ENCODE peak calls at places on chromosomes 12 and 14, in four cellular contexts. V is effector memory CD4-positive, alpha-beta T cell; G is psoas muscle; L is BJ. A is an unnamed sample. For H3K36me3, the result is how much of the 10 kb centered on the place peaks cover.

GRCh38 chr12:38484821-38485220 is 168.2 kb downstream of the ALG10B start:
- DNase-seq in G (no peak), V (no peak), L (no peak), A (no peak)

GRCh38 chr14:31207287-31207745 is 277 bp downstream of the HECTD1 start:
- DNase-seq in L (no peak), G (no peak), V (no peak), A (peak)

GRCh38 chr12:132197581-132198281 is 53.5 kb downstream of the NOC4L start:
- DNase-seq in V (no peak), L (no peak), G (peak), A (no peak)

GRCh38 chr14:92934196-92935085 is 11.5 kb downstream of the CHGA start:
- DNase-seq in L (no peak), V (no peak), G (peak), A (no peak)

GRCh38 chr14:100747021-100747586 is 20.4 kb downstream of the DLK1 start:
- DNase-seq in G (peak), L (peak), V (no peak), A (no peak)

GRCh38 chr12:121827351-121828099 is 23.7 kb downstream of the SETD1B start:
- DNase-seq in G (no peak), V (no peak), L (no peak), A (no peak)

GRCh38 chr12:125244338-125244737 is 179.1 kb downstream of the AACS start:
- DNase-seq in V (no peak), L (no peak), G (no peak), A (no peak)

GRCh38 chr12:131618303-131618658 is 92.6 kb upstream of the SFSWAP start:
- DNase-seq in V (no peak), L (no peak), G (no peak), A (no peak)

GRCh38 chr12:6211421-6211869 is 11.2 kb downstream of the CD9 start:
- DNase-seq in G (no peak), L (peak), V (no peak), A (no peak)

GRCh38 chr14:68785817-68786490 is 6.9 kb downstream of the ZFP36L1 start:
- DNase-seq in G (no peak), V (no peak), L (no peak), A (peak)

GRCh38 chr14:101412741-101413140 is 148.6 kb upstream of the DIO3 start:
- DNase-seq in L (no peak), G (no peak), V (no peak), A (no peak)

GRCh38 chr12:64895541-64895940 is 71.1 kb downstream of the TBC1D30 start:
- DNase-seq in G (no peak), V (no peak), L (no peak), A (no peak)

GRCh38 chr14:50452285-50452684 is 55.6 kb upstream of the CDKL1 start:
- DNase-seq in G (no peak), V (no peak), L (no peak), A (no peak)

GRCh38 chr14:96156804-96157760 is 47.6 kb upstream of the BDKRB2 start:
- DNase-seq in V (no peak), L (no peak), G (no peak), A (no peak)

GRCh38 chr12:78260976-78261375 is 430.3 kb downstream of the NAV3 start:
- DNase-seq in L (no peak), G (no peak), V (no peak), A (no peak)

GRCh38 chr12:72448805-72449204 is 176.6 kb downstream of the TRHDE start:
- DNase-seq in G (no peak), V (no peak), L (no peak), A (no peak)

GRCh38 chr14:83883732-83884131 is 1646.2 kb upstream of the FLRT2 start:
- DNase-seq in V (no peak), L (no peak), G (no peak), A (no peak)

GRCh38 chr14:105700622-105701288 is 174.4 kb downstream of the TMEM121 start:
- DNase-seq in G (no peak), V (no peak), L (no peak), A (no peak)

GRCh38 chr12:92362785-92363184 is 217.1 kb upstream of the BTG1 start:
- DNase-seq in L (no peak), V (no peak), G (no peak), A (no peak)

GRCh38 chr12:4910502-4911315 is 1.0 kb downstream of the KCNA1 start:
- DNase-seq in G (no peak), V (no peak), L (no peak), A (no peak)

GRCh38 chr12:11875414-11875935 is 195.3 kb upstream of the BCL2L14 start:
- DNase-seq in L (no peak), G (no peak), V (no peak), A (peak)

GRCh38 chr12:15789215-15790171 is at the start of gene EPS8:
- DNase-seq in G (peak), V (peak), L (no peak), A (peak)

GRCh38 chr14:106343636-106344035 is 817.3 kb downstream of the TMEM121 start:
- DNase-seq in G (no peak), L (no peak), V (no peak), A (no peak)

GRCh38 chr14:47262801-47263200 is 412.6 kb downstream of the MDGA2 start:
- DNase-seq in V (no peak), L (no peak), G (no peak), A (no peak)

GRCh38 chr14:58133739-58134138 is 18.3 kb downstream of the ARMH4 start:
- DNase-seq in V (no peak), L (peak), G (no peak), A (no peak)

GRCh38 chr14:104337381-104337780 is 199.0 kb downstream of the KIF26A start:
- DNase-seq in V (no peak), L (no peak), G (no peak), A (no peak)

GRCh38 chr12:50763637-50764115 is at the start of gene ATF1:
- DNase-seq in G (peak), L (peak), V (peak), A (peak)

GRCh38 chr12:95648990-95649791 is 97.9 kb upstream of the USP44 start:
- DNase-seq in L (peak), G (no peak), V (no peak), A (no peak)

GRCh38 chr12:49547090-49547690 is 8.4 kb downstream of the KCNH3 start:
- DNase-seq in V (no peak), G (no peak), L (no peak), A (no peak)

GRCh38 chr12:46071769-46072624 is 81.6 kb upstream of the SCAF11 start:
- DNase-seq in G (peak), L (peak), V (peak), A (peak)

GRCh38 chr12:47817272-47818006 is 2.3 kb downstream of the HDAC7 start:
- DNase-seq in L (no peak), V (no peak), G (peak), A (peak)

GRCh38 chr12:51884676-51885229 is 3.1 kb upstream of the ANKRD33 start:
- DNase-seq in G (no peak), L (no peak), V (no peak), A (peak)

GRCh38 chr12:28527631-28528249 is 337.5 kb downstream of the CCDC91 start:
- DNase-seq in V (no peak), G (no peak), L (no peak), A (no peak)

GRCh38 chr12:26239508-26240328 is 44.3 kb downstream of the SSPN start:
- DNase-seq in G (peak), V (no peak), L (peak), A (peak)

GRCh38 chr12:14834502-14834901 is 8.8 kb downstream of the ART4 start:
- DNase-seq in V (no peak), G (no peak), L (no peak), A (no peak)

GRCh38 chr14:72513994-72514659 is 379.8 kb downstream of the DPF3 start:
- DNase-seq in V (no peak), L (no peak), G (no peak), A (no peak)

GRCh38 chr12:46983959-46984833 is 95.2 kb upstream of the PCED1B start:
- DNase-seq in V (peak), G (no peak), L (no peak), A (peak)

GRCh38 chr12:93979189-93979588 is 169.2 kb upstream of the PLXNC1 start:
- DNase-seq in V (no peak), L (no peak), G (no peak), A (no peak)

GRCh38 chr14:51069065-51069464 is 25.8 kb downstream of the TRIM9 start:
- DNase-seq in V (no peak), L (no peak), G (no peak), A (no peak)

GRCh38 chr14:61482348-61483206 is 161.2 kb downstream of the PRKCH start:
- DNase-seq in L (no peak), V (no peak), G (no peak), A (no peak)
- H3K36me3 ChIP-seq in L (under half), V (half or more), G (under half), A (under half)

DNA sequence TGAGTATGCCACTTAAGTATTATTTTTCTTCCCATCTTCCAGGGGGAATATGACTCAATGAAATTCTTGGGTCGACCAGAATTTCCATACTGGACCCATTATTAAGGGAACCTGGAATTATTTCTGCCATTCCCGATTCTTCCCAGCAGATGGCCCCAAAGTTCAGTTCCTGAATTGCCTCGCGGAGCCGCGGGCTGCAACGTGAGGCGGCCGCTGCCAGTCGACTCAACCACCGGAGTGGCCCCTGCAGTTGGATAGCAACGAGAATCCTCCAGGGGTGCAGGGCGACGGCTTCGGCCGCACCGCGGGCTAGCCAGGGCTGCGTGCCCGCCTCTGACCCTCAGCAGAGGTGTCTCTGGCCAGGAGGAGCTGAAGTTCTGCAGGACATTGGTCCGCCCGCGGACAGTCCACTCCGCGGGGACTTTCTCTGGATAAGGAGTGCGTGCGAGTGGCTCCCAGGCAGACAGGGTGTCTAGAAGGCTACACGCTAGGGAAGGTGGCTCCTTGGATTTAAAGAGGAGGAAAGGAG is 586 bp upstream of the TSHR start:
- DNase-seq in V (peak), L (peak), G (peak), A (peak)
- H3K4me3 ChIP-seq in V (peak), L (peak), G (peak), A (peak)

GRCh38 chr12:98543701-98544100 is 28.3 kb downstream of the TMPO start:
- DNase-seq in V (no peak), L (no peak), G (no peak), A (no peak)

GRCh38 chr12:98549371-98550110 is 34.2 kb downstream of the TMPO start:
- DNase-seq in L (no peak), V (no peak), G (no peak), A (no peak)

GRCh38 chr12:98544741-98545140 is 29.4 kb downstream of the TMPO start:
- DNase-seq in G (no peak), L (no peak), V (no peak), A (no peak)
- H3K36me3 ChIP-seq in G (under half), L (under half), V (half or more), A (under half)

GRCh38 chr12:3872800-3873636 is at the start of gene PARP11:
- DNase-seq in V (peak), L (peak), G (peak), A (peak)

GRCh38 chr12:3863756-3864155 is 9.4 kb downstream of the PARP11 start:
- DNase-seq in V (no peak), L (no peak), G (no peak), A (no peak)

GRCh38 chr12:3869860-3870259 is 3.3 kb downstream of the PARP11 start:
- DNase-seq in G (no peak), L (no peak), V (no peak), A (no peak)

DNA sequence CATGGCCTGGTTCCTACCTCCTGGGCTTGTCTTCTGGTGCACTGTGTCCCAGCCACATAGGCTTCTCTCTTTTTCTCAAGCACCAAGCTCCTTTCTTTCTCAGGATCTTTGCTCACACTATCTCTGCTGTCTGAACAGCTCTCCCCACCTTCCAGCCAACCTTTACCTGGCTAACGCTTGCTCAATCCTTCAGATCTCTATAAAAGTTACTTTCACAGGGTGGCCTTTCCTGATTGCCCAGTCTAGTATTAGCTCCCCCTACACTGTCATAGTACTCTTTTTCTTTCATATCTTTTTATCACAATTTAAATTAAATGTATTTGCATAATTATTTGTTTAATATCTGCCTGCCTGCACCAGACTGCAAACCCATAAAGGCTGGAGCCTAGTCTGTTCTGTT is 3.8 kb downstream of the PARP11 start:
- DNase-seq in L (no peak), G (no peak), V (no peak), A (no peak)
- H3K4me3 ChIP-seq in L (no peak), G (no peak), V (peak), A (no peak)

GRCh38 chr12:101763246-101763931 is 24.1 kb upstream of the SYCP3 start:
- DNase-seq in G (no peak), L (no peak), V (no peak), A (no peak)

GRCh38 chr12:101764393-101764792 is 25.1 kb upstream of the SYCP3 start:
- DNase-seq in L (no peak), V (no peak), G (no peak), A (no peak)

GRCh38 chr12:101768781-101769180 is 29.5 kb upstream of the SYCP3 start:
- DNase-seq in G (no peak), L (no peak), V (no peak), A (no peak)

GRCh38 chr12:101769865-101770264 is 30.6 kb upstream of the SYCP3 start:
- DNase-seq in G (no peak), L (no peak), V (no peak), A (no peak)

GRCh38 chr12:101767537-101767936 is 28.3 kb upstream of the SYCP3 start:
- DNase-seq in G (no peak), L (no peak), V (no peak), A (no peak)
- H3K36me3 ChIP-seq in G (under half), L (under half), V (under half), A (under half)

A was measured in adrenal gland.